ENCODE peak calls at places on chromosome 10, in eight cellular contexts. A is lung; Y is stimulated activated CD4-positive, alpha-beta T cell treated with anti-CD3 and anti-CD28 coated beads, Interleukin-12 subunit alpha, Interleukin-12 subunit beta, amount 100 ng/mL, for 4 hours; H is LHCN-M2; P is SJSA1; X is amniotic stem cell; U is EL; K is iris pigment epithelial cell. J is an unnamed sample.

GRCh38 chr10:1213252-1213651 is 157.1 kb downstream of the WDR37 start:
- DNase-seq in K (no peak), H (no peak), U (no peak), Y (no peak), A (no peak), X (no peak), P (no peak), J (peak)

GRCh38 chr10:82278401-82279182 is 403.6 kb downstream of the NRG3 start:
- DNase-seq in K (no peak), X (no peak), Y (no peak), A (no peak), U (no peak), H (no peak), P (no peak), J (no peak)

GRCh38 chr10:13787015-13787421 is 200.3 kb downstream of the PRPF18 start:
- DNase-seq in A (no peak), K (peak), U (no peak), Y (peak), P (peak), X (no peak), H (no peak), J (no peak)

GRCh38 chr10:12750526-12751201 is 250.8 kb downstream of the CCDC3 start:
- DNase-seq in U (no peak), K (no peak), A (no peak), H (no peak), P (no peak), X (no peak), Y (no peak), J (no peak)

GRCh38 chr10:57638411-57638810 is 629.3 kb downstream of the IPMK start:
- DNase-seq in H (no peak), K (no peak), P (no peak), U (no peak), X (no peak), Y (no peak), A (no peak), J (no peak)

GRCh38 chr10:124737221-124737620 is 7.0 kb downstream of the FAM53B start:
- DNase-seq in X (no peak), A (peak), K (no peak), U (no peak), H (no peak), Y (no peak), P (no peak), J (peak)

GRCh38 chr10:112658900-112659328 is 211.9 kb downstream of the VTI1A start:
- DNase-seq in H (peak), Y (no peak), X (no peak), K (peak), A (no peak), U (peak), P (peak), J (no peak)

GRCh38 chr10:131656446-131656845 is 244.4 kb upstream of the PPP2R2D start:
- DNase-seq in K (no peak), A (no peak), H (no peak), P (peak), X (no peak), Y (no peak), U (no peak), J (no peak)

GRCh38 chr10:29420744-29421143 is 131.9 kb downstream of the LYZL1 start:
- DNase-seq in Y (no peak), H (no peak), U (no peak), P (no peak), A (no peak), X (no peak), K (no peak), J (no peak)

GRCh38 chr10:109899578-109900355 is 23.5 kb downstream of the XPNPEP1 start:
- DNase-seq in K (peak), H (peak), Y (no peak), X (no peak), U (peak), P (no peak), A (no peak), J (no peak)

GRCh38 chr10:18424200-18424599 is 227.2 kb downstream of the NSUN6 start:
- DNase-seq in H (no peak), A (no peak), Y (no peak), U (no peak), P (no peak), K (no peak), X (no peak), J (no peak)

GRCh38 chr10:11684717-11685645 is 57.2 kb upstream of the ECHDC3 start:
- DNase-seq in H (peak), P (peak), X (peak), U (peak), Y (peak), K (peak), A (peak), J (peak)

GRCh38 chr10:87691515-87692070 is 31.9 kb downstream of the PAPSS2 start:
- DNase-seq in Y (no peak), U (no peak), K (no peak), A (no peak), P (no peak), H (no peak), X (no peak), J (no peak)

GRCh38 chr10:21292763-21293517 is 232.5 kb downstream of the SKIDA1 start:
- DNase-seq in K (peak), Y (no peak), H (peak), A (peak), P (peak), U (peak), X (peak), J (peak)

GRCh38 chr10:126259883-126260282 is 128.4 kb downstream of the ADAM12 start:
- DNase-seq in K (no peak), P (no peak), H (no peak), U (no peak), X (no peak), Y (no peak), A (no peak), J (no peak)

GRCh38 chr10:50407077-50407801 is 155.9 kb upstream of the ASAH2 start:
- DNase-seq in K (no peak), X (no peak), A (no peak), Y (no peak), H (no peak), P (no peak), U (no peak), J (no peak)

GRCh38 chr10:113062977-113063967 is 113.2 kb downstream of the TCF7L2 start:
- DNase-seq in K (no peak), P (peak), X (no peak), H (no peak), Y (no peak), A (no peak), U (no peak), J (no peak)